ENCODE peak calls at places on chromosomes 16 and 17, in eight cellular contexts. Z, I, R, T, J, H, G and C are unnamed samples.

GRCh38 chr16:66036162-66036561 is 330.3 kb upstream of the CDH5 start:
- DNase-seq in Z (peak; percentile 37), I (peak; percentile 30), R (no peak), T (peak; percentile 31), J (no peak), H (peak; percentile 32), G (no peak), C (no peak)

GRCh38 chr17:41437769-41438168 is 3.0 kb downstream of the KRT38 start:
- DNase-seq in Z (peak; percentile 30), I (no peak), R (no peak), T (no peak), J (no peak), H (no peak), G (no peak), C (no peak)

GRCh38 chr16:9929836-9930235 is 252.4 kb downstream of the GRIN2A start:
- DNase-seq in Z (no peak), I (no peak), R (no peak), T (no peak), J (no peak), H (no peak), G (no peak), C (no peak)

GRCh38 chr17:58783380-58783779 is 27.7 kb downstream of the PPM1E start:
- DNase-seq in Z (no peak), I (no peak), R (no peak), T (no peak), J (peak; percentile 3), H (no peak), G (no peak), C (no peak)

GRCh38 chr17:36949461-36949927 is 740 bp downstream of the AATF start:
- DNase-seq in Z (peak; percentile 37), I (no peak), R (no peak), T (no peak), J (no peak), H (no peak), G (no peak), C (no peak)

GRCh38 chr16:660132-660458 is 7.8 kb upstream of the RHOT2 start:
- DNase-seq in Z (no peak), I (no peak), R (no peak), T (no peak), J (no peak), H (no peak), G (no peak), C (no peak)

GRCh38 chr17:37283414-37283961 is 92.3 kb upstream of the C17orf78 start:
- DNase-seq in Z (peak; percentile 59), I (no peak), R (no peak), T (no peak), J (no peak), H (no peak), G (no peak), C (no peak)

GRCh38 chr16:16029431-16030011 is 80.1 kb downstream of the ABCC1 start:
- DNase-seq in Z (peak; percentile 68), I (no peak), R (no peak), T (no peak), J (no peak), H (peak; percentile 40), G (no peak), C (no peak)

GRCh38 chr17:1002771-1003555 is 6.0 kb downstream of the TIMM22 start:
- DNase-seq in Z (peak; percentile 89), I (no peak), R (no peak), T (peak; percentile 34), J (peak; percentile 90), H (peak; percentile 73), G (no peak), C (peak; percentile 18)

GRCh38 chr16:23827245-23827543 is 8.6 kb upstream of the PRKCB start:
- DNase-seq in Z (no peak), I (no peak), R (no peak), T (no peak), J (no peak), H (no peak), G (no peak), C (no peak)

GRCh38 chr16:4677390-4677789 is 16.0 kb upstream of the NUDT16L1 start:
- DNase-seq in Z (no peak), I (peak; percentile 69), R (no peak), T (peak; percentile 75), J (no peak), H (no peak), G (no peak), C (no peak)

GRCh38 chr17:63282455-63282854 is 163.7 kb downstream of the CYB561 start:
- DNase-seq in Z (no peak), I (no peak), R (no peak), T (no peak), J (no peak), H (no peak), G (no peak), C (no peak)

GRCh38 chr17:68906638-68907037 is 48.6 kb downstream of the ABCA8 start:
- DNase-seq in Z (peak; percentile 21), I (no peak), R (no peak), T (no peak), J (peak; percentile 47), H (peak; percentile 16), G (no peak), C (no peak)

GRCh38 chr17:68849673-68850260 is 105.4 kb downstream of the ABCA8 start:
- DNase-seq in Z (no peak), I (no peak), R (no peak), T (no peak), J (no peak), H (no peak), G (no peak), C (no peak)

GRCh38 chr16:71732587-71732986 is 8.1 kb upstream of the PHLPP2 start:
- DNase-seq in Z (no peak), I (no peak), R (no peak), T (no peak), J (no peak), H (no peak), G (no peak), C (no peak)

GRCh38 chr17:48322060-48322459 is 108.0 kb downstream of the SKAP1 start:
- DNase-seq in Z (peak; percentile 29), I (no peak), R (no peak), T (no peak), J (peak; percentile 20), H (peak; percentile 39), G (no peak), C (peak; percentile 6)

GRCh38 chr16:84726079-84726669 is 26.4 kb downstream of the USP10 start:
- DNase-seq in Z (peak; percentile 85), I (peak; percentile 91), R (peak; percentile 89), T (peak; percentile 86), J (peak; percentile 90), H (peak; percentile 86), G (peak; percentile 37), C (peak; percentile 69)

GRCh38 chr17:62750502-62751349 is 57.4 kb downstream of the MARCHF10 start:
- DNase-seq in Z (peak; percentile 24), I (no peak), R (no peak), T (no peak), J (no peak), H (no peak), G (no peak), C (peak; percentile 22)

GRCh38 chr16:17526956-17527355 is 56.2 kb upstream of the XYLT1 start:
- DNase-seq in Z (no peak), I (no peak), R (no peak), T (no peak), J (no peak), H (no peak), G (peak; percentile 5), C (no peak)

GRCh38 chr17:37179893-37180292 is 195.9 kb upstream of the C17orf78 start:
- DNase-seq in Z (peak; percentile 87), I (no peak), R (no peak), T (no peak), J (peak; percentile 78), H (peak; percentile 71), G (no peak), C (peak; percentile 31)

GRCh38 chr17:57326764-57327163 is 70.4 kb downstream of the MSI2 start:
- DNase-seq in Z (no peak), I (no peak), R (no peak), T (no peak), J (no peak), H (no peak), G (no peak), C (no peak)

GRCh38 chr16:50500171-50500874 is 47.9 kb upstream of the NKD1 start:
- DNase-seq in Z (no peak), I (no peak), R (no peak), T (no peak), J (no peak), H (no peak), G (no peak), C (no peak)

GRCh38 chr16:24970708-24971107 is 44.5 kb downstream of the ARHGAP17 start:
- DNase-seq in Z (no peak), I (no peak), R (no peak), T (no peak), J (no peak), H (no peak), G (no peak), C (no peak)

GRCh38 chr17:4444782-4445473 is 11.2 kb downstream of the SPNS3 start:
- DNase-seq in Z (no peak), I (peak; percentile 78), R (no peak), T (peak; percentile 83), J (peak; percentile 11), H (no peak), G (no peak), C (peak; percentile 11)

GRCh38 chr17:42682400-42683384 is at the start of gene CNTNAP1:
- DNase-seq in Z (peak; percentile 84), I (peak; percentile 70), R (no peak), T (peak; percentile 68), J (peak; percentile 69), H (peak; percentile 92), G (peak; percentile 70), C (peak; percentile 60)

GRCh38 chr16:85460252-85460982 is 152.7 kb upstream of the GSE1 start:
- DNase-seq in Z (no peak), I (no peak), R (no peak), T (no peak), J (no peak), H (peak; percentile 79), G (no peak), C (peak; percentile 43)

GRCh38 chr17:68518063-68518815 is 6.0 kb downstream of the PRKAR1A start:
- DNase-seq in Z (no peak), I (no peak), R (no peak), T (no peak), J (no peak), H (no peak), G (no peak), C (no peak)